ENCODE peak calls at places on chromosome 21, in five cellular contexts. X is NCI-H146, J is right cardiac atrium, C is Calu3, E is hepatocyte. V is an unnamed sample.

GRCh38 chr21:34219334-34220020 is 144.3 kb upstream of the KCNE2 start:
- DNase-seq in X (no peak), E (no peak), C (no peak), J (no peak), V (no peak)

GRCh38 chr21:39183272-39184049 is at the start of gene PSMG1:
- DNase-seq in J (peak; percentile 96), X (peak; percentile 92), C (peak; percentile 93), E (peak; percentile 98), V (no peak)

GRCh38 chr21:34897828-34898227 is 151.3 kb downstream of the RUNX1 start:
- DNase-seq in X (no peak), C (no peak), J (no peak), E (no peak), V (no peak)

GRCh38 chr21:42056996-42057689 is 14.0 kb upstream of the UMODL1 start:
- DNase-seq in C (peak; percentile 58), J (peak; percentile 44), X (peak; percentile 59), E (peak; percentile 77), V (no peak)

GRCh38 chr21:36908260-36908908 is 58.1 kb downstream of the HLCS start:
- DNase-seq in X (no peak), C (no peak), J (no peak), E (no peak), V (no peak)

GRCh38 chr21:45893166-45894106 is 88.1 kb upstream of the COL6A1 start:
- DNase-seq in E (no peak), C (no peak), X (no peak), J (no peak), V (no peak)

GRCh38 chr21:42614811-42615342 is 38.5 kb upstream of the PDE9A start:
- DNase-seq in X (peak; percentile 53), C (peak; percentile 63), J (no peak), E (peak; percentile 68), V (no peak)

GRCh38 chr21:46078322-46078981 is 19.5 kb upstream of the COL6A2 start:
- DNase-seq in X (no peak), E (no peak), C (no peak), J (peak; percentile 68), V (no peak)

GRCh38 chr21:44304846-44305245 is 5.0 kb downstream of the PFKL start:
- DNase-seq in C (peak; percentile 56), X (peak; percentile 4), E (peak; percentile 82), J (no peak), V (peak; percentile 82)

GRCh38 chr21:41956926-41957729 is 3.3 kb upstream of the C2CD2 start:
- DNase-seq in E (no peak), J (no peak), C (no peak), X (no peak), V (no peak)

GRCh38 chr21:28742527-28742926 is 250.2 kb downstream of the LTN1 start:
- DNase-seq in C (no peak), J (no peak), E (no peak), X (no peak), V (no peak)

GRCh38 chr21:34589511-34590282 is 25.2 kb downstream of the RCAN1 start:
- DNase-seq in J (no peak), C (no peak), E (no peak), X (peak; percentile 65), V (no peak)

GRCh38 chr21:33069994-33070811 is at the start of gene OLIG1:
- DNase-seq in E (peak; percentile 18), C (peak; percentile 3), X (no peak), J (peak; percentile 38), V (no peak)

GRCh38 chr21:34511154-34511553 is 856 bp downstream of the KCNE1 start:
- DNase-seq in X (peak; percentile 9), E (no peak), J (no peak), C (no peak), V (no peak)

GRCh38 chr21:41615613-41616012 is 107.7 kb upstream of the TMPRSS2 start:
- DNase-seq in J (no peak), E (no peak), C (no peak), X (no peak), V (no peak)

GRCh38 chr21:21682172-21682571 is 684.0 kb downstream of the NCAM2 start:
- DNase-seq in C (no peak), X (no peak), E (no peak), J (no peak), V (no peak)

V was measured in 8988T.